ENCODE peak calls at places on chromosomes 7 and 10, in five cellular contexts. R is GM12878, E is K562, P is A549, K is HepG2. B is an unnamed sample.

GRCh38 chr7:112701456-112701855 is 88.7 kb downstream of the TMEM168 start:
- DNase-seq in R (no peak), E (no peak), P (no peak), K (no peak), B (no peak)

GRCh38 chr10:18185621-18186020 is 45.4 kb downstream of the CACNB2 start:
- DNase-seq in R (no peak), E (no peak), P (no peak), K (no peak), B (no peak)

GRCh38 chr10:90945496-90946070 is 24.7 kb upstream of the ANKRD1 start:
- DNase-seq in R (no peak), E (no peak), P (no peak), K (no peak), B (no peak)

GRCh38 chr7:152112829-152113228 is 87.4 kb downstream of the GALNT11 start:
- DNase-seq in R (no peak), E (no peak), P (no peak), K (no peak), B (no peak)

GRCh38 chr10:70816220-70816894 is 609 bp downstream of the SGPL1 start:
- DNase-seq in R (no peak), E (no peak), P (peak), K (peak), B (peak)

GRCh38 chr10:86162696-86163400 is 203.7 kb downstream of the GRID1 start:
- DNase-seq in R (no peak), E (no peak), P (no peak), K (no peak), B (no peak)

GRCh38 chr10:132788831-132789219 is 2.9 kb upstream of the NKX6-2 start:
- DNase-seq in R (no peak), E (no peak), P (no peak), K (no peak), B (peak)

GRCh38 chr7:123675092-123675473 is 19.4 kb downstream of the LMOD2 start:
- DNase-seq in R (no peak), E (no peak), P (no peak), K (no peak), B (no peak)

GRCh38 chr7:90692396-90692795 is 96.3 kb downstream of the CDK14 start:
- DNase-seq in R (no peak), E (no peak), P (no peak), K (no peak), B (no peak)

GRCh38 chr10:117543999-117544728 is 1.6 kb downstream of the EMX2 start:
- DNase-seq in R (no peak), E (no peak), P (no peak), K (no peak), B (peak)

GRCh38 chr7:70595741-70596574 is 536.0 kb upstream of the GALNT17 start:
- DNase-seq in R (no peak), E (no peak), P (no peak), K (no peak), B (peak)

GRCh38 chr7:132472463-132473120 is 103.7 kb downstream of the PLXNA4 start:
- DNase-seq in R (no peak), E (no peak), P (no peak), K (no peak), B (no peak)

GRCh38 chr7:87218941-87219544 is 489 bp downstream of the TMEM243 start:
- DNase-seq in R (no peak), E (peak), P (peak), K (peak), B (peak)

GRCh38 chr7:38107486-38107893 is 70.6 kb upstream of the STARD3NL start:
- DNase-seq in R (peak), E (peak), P (peak), K (peak), B (peak)

GRCh38 chr7:8442814-8443304 is 9.4 kb downstream of the NXPH1 start:
- DNase-seq in R (no peak), E (peak), P (no peak), K (no peak), B (peak)

GRCh38 chr7:140702774-140703173 is 6.3 kb downstream of the NDUFB2 start:
- DNase-seq in R (no peak), E (peak), P (no peak), K (no peak), B (no peak)

GRCh38 chr10:130713731-130714130 is 577.5 kb downstream of the GLRX3 start:
- DNase-seq in R (no peak), E (no peak), P (no peak), K (no peak), B (no peak)

GRCh38 chr10:43785252-43785651 is 136.6 kb upstream of the ZNF32 start:
- DNase-seq in R (no peak), E (peak), P (no peak), K (peak), B (peak)

GRCh38 chr10:109676703-109677102 is 246.6 kb downstream of the XPNPEP1 start:
- DNase-seq in R (no peak), E (no peak), P (no peak), K (no peak), B (no peak)

GRCh38 chr7:42012786-42013360 is 224.1 kb downstream of the GLI3 start:
- DNase-seq in R (no peak), E (no peak), P (no peak), K (no peak), B (no peak)

GRCh38 chr7:149232362-149232761 is 7.1 kb upstream of the ZNF212 start:
- DNase-seq in R (no peak), E (no peak), P (no peak), K (no peak), B (no peak)

GRCh38 chr7:142104550-142105527 is 6.7 kb upstream of the MGAM2 start:
- DNase-seq in R (no peak), E (no peak), P (peak), K (peak), B (no peak)

GRCh38 chr10:31345886-31346285 is 26.9 kb downstream of the ZEB1 start:
- DNase-seq in R (no peak), E (no peak), P (no peak), K (no peak), B (no peak)

GRCh38 chr7:127713006-127713405 is 61.0 kb downstream of the SND1 start:
- DNase-seq in R (no peak), E (no peak), P (no peak), K (no peak), B (no peak)

GRCh38 chr10:120516426-120516825 is 59.4 kb downstream of the PLPP4 start:
- DNase-seq in R (no peak), E (no peak), P (no peak), K (no peak), B (no peak)

GRCh38 chr10:116836902-116837513 is 12.3 kb upstream of the ENO4 start:
- DNase-seq in R (no peak), E (no peak), P (no peak), K (no peak), B (no peak)

GRCh38 chr10:101569838-101570763 is 18.0 kb downstream of the POLL start:
- DNase-seq in R (peak), E (peak), P (peak), K (peak), B (peak)

GRCh38 chr7:66883716-66884115 is 37.3 kb upstream of the TMEM248 start:
- DNase-seq in R (no peak), E (no peak), P (no peak), K (no peak), B (no peak)

GRCh38 chr7:126700807-126701604 is 551.7 kb downstream of the GRM8 start:
- DNase-seq in R (peak), E (peak), P (peak), K (peak), B (peak)

DNA sequence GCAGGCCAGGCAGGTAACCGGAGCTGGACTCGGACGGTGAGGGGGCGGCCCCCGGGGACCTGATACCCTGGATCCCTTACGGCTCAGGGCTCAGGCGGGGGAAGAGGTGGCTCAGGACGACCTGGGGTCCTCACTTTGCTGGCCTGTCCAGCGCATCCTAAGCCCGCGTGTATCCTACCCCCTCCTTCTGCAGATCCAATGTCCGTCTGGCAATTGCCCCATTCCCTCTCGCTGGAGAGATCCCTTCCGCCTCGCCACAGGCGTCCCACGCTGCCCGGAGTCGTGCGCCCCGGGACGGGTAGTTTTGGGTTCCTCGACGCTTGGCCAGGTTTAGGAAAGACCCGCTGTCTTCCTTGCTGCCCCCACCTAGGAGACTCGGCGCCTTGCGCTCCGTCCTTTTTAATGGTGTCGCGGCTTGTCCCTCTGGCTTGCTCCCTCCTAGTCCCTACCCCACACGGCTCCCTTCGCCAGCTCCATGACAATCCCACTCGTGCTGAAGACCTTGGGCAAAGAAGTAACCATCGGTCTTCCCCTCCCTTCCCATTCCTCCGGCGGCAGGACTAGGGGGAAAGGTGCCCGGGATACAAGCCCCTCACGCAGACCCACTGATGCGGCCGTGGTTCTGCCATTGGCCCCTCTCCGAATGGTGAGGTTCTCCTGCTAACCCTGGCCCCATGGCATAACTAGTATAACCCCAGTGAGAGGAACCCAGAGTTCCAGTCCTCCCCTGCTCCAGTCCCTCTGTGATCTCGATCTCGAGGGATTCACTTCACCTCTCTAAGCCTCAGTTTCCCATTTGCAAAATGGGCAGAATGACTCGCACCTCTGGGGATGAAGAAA is 170.3 kb downstream of the UBE2H start:
- DNase-seq in R (no peak), E (no peak), P (no peak), K (no peak), B (no peak)
- TF ChIP-seq JUNB in R (no peak), E (no peak), P (no peak), K (no peak), B (no peak)

DNA sequence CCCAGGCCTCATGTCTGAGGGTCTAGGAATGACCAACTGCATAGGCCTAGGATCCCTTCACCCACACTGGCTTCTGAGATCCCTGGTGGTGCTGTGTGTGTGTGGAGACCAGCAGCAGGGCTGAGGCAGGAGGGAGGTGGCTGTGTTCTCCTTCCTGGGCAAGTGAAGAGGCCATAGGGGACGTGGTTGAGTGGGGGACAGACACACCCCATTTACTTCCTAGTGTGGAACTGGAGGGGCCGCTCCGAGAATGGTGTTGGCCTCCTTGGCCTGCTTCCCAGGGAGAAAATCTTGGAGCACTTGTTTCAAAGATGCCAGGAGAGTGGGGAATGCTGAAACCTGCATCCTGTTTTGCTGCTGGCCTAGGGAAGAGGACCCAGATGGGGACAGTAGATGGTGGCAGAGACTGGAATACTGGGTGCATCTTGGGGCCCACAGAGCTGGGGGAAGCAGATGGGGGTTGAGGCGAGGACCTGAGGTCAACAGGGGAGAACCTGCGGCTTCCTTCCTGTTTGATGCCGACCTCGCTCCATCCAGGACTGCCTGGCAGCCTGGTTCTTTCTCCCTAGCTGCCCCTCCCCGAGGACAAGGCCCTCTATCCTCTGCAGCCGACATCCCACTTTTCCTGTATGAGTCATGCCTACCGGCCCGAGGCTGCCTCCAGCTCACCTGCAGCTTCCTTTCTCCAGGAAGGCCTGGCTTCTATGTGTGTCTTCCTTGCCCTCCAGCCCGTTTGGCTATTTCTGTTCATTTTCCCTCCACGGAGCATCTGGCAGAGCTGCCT is 19.2 kb downstream of the UBTD1 start:
- DNase-seq in R (no peak), E (no peak), P (no peak), K (no peak), B (peak)
- H3K27ac ChIP-seq in R (no peak), E (no peak), P (no peak), K (no peak), B (peak)

GRCh38 chr7:2478387-2478760 is 2.2 kb upstream of the GRIFIN start:
- DNase-seq in R (no peak), E (peak), P (no peak), K (no peak), B (no peak)
- TF ChIP-seq JUNB in R (no peak), E (no peak), P (no peak), K (no peak), B (no peak)

DNA sequence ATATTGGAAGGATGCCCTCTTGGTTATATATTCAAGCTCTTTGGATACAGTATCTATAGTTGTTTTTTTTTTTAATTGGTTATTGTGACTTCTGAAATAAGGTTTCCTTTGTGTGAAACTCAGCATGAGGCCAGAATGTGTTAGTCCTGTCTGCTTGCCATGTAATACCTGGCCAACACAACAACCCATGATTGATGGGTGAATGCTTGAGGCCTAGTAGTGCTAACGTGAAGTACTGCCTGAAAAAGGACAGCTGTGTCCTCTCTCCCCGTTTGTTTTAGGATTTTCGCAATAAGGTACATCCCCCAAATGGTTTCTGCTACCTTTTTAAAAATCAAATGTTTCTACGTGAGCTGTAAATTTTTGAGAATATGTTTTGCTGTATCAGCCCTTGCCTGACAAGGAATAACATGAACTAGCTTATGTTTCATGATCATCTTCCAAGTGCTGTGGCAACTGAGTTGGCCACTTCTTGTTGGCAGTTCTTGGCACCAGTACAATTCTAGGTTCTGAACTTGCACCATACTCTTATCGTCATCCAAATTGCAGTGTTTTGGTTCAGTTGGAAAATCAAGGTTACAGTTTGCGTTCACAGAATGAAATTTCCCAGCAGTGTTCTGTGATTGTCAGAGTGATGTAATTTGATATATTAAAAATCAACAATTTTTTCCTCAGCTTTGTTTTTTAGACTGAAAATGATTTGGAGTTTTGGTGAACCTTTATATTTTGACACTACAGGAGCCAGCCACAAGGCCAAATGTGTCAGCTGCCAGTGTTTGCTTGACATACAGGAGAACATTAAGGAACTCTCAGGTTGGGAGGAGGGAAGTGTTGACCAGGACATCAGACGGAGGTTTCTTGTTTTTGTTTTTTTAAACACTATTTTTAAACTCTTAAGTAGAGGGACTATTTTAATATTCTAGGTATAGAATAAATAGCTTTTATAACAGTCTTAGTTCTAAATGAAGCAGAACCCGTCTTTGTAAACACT is 13.5 kb upstream of the ASCC1 start:
- DNase-seq in R (no peak), E (no peak), P (no peak), K (no peak), B (no peak)
- H3K27ac ChIP-seq in R (no peak), E (no peak), P (peak), K (no peak), B (no peak)

B was measured in GM23338.